ENCODE peak calls at places on chromosomes 13 and 19, in eight cellular contexts. R is lung; S is H9; X is fibroblast of lung; A is effector memory CD4-positive, alpha-beta T cell; J is K562; T is IMR-90; Y is CD8-positive, alpha-beta T cell. M is an unnamed sample. For H3K4me1, the result is how much of the 10 kb centered on the place peaks cover.

GRCh38 chr19:51124216-51124615 is 490 bp upstream of the SIGLEC9 start:
- DNase-seq in R (no peak), S (no peak), X (no peak), A (no peak), J (no peak), T (no peak), Y (no peak), M (no peak)

GRCh38 chr19:52099497-52100138 is 4.1 kb upstream of the ZNF841 start:
- DNase-seq in R (no peak), S (no peak), X (no peak), A (no peak), J (no peak), T (no peak), Y (no peak), M (no peak)

GRCh38 chr19:55075366-55075998 is at the start of gene EPS8L1:
- DNase-seq in R (peak), S (peak), X (no peak), A (no peak), J (no peak), T (no peak), Y (no peak), M (no peak)

GRCh38 chr13:114017966-114018365 is 44.1 kb upstream of the C13orf46 start:
- DNase-seq in R (no peak), S (no peak), X (no peak), A (no peak), J (no peak), T (no peak), Y (no peak), M (no peak)

GRCh38 chr13:43046259-43046658 is 22.9 kb downstream of the DNAJC15 start:
- DNase-seq in R (no peak), S (no peak), X (no peak), A (no peak), J (no peak), T (no peak), Y (no peak), M (no peak)

GRCh38 chr13:24887759-24888158 is 123.8 kb downstream of the RNF17 start:
- DNase-seq in R (no peak), S (no peak), X (no peak), A (no peak), J (no peak), T (no peak), Y (no peak), M (no peak)

GRCh38 chr13:39881887-39882286 is 226.4 kb downstream of the COG6 start:
- DNase-seq in R (no peak), S (no peak), X (no peak), A (no peak), J (no peak), T (peak), Y (no peak), M (no peak)

GRCh38 chr13:36475468-36475867 is 43.2 kb downstream of the CCNA1 start:
- DNase-seq in R (no peak), S (peak), X (peak), A (no peak), J (no peak), T (no peak), Y (no peak), M (no peak)

GRCh38 chr19:371501-372160 is 27.0 kb upstream of the MIER2 start:
- DNase-seq in R (no peak), S (no peak), X (no peak), A (no peak), J (no peak), T (no peak), Y (no peak), M (no peak)

GRCh38 chr13:20492641-20493040 is 33.0 kb downstream of the CRYL1 start:
- DNase-seq in R (no peak), S (peak), X (peak), A (peak), J (peak), T (peak), Y (no peak), M (peak)

GRCh38 chr13:26954981-26955380 is 194.4 kb upstream of the GPR12 start:
- DNase-seq in R (no peak), S (no peak), X (no peak), A (no peak), J (no peak), T (no peak), Y (no peak), M (no peak)

GRCh38 chr13:74132768-74133656 is 1.2 kb downstream of the KLF12 start:
- DNase-seq in R (no peak), S (peak), X (peak), A (peak), J (no peak), T (peak), Y (peak), M (peak)

GRCh38 chr19:31166206-31166605 is 183.0 kb downstream of the TSHZ3 start:
- DNase-seq in R (no peak), S (peak), X (no peak), A (no peak), J (no peak), T (no peak), Y (no peak), M (no peak)

GRCh38 chr19:46337487-46337886 is 9.4 kb upstream of the PPP5C start:
- DNase-seq in R (no peak), S (no peak), X (no peak), A (no peak), J (no peak), T (no peak), Y (no peak), M (no peak)

GRCh38 chr13:42258747-42259146 is 13.2 kb upstream of the AKAP11 start:
- DNase-seq in R (no peak), S (peak), X (no peak), A (no peak), J (peak), T (no peak), Y (no peak), M (no peak)

GRCh38 chr19:53388168-53388567 is 6.8 kb upstream of the ZNF765 start:
- DNase-seq in R (no peak), S (no peak), X (peak), A (no peak), J (no peak), T (peak), Y (no peak), M (no peak)

GRCh38 chr19:15180451-15181390 is 20.1 kb downstream of the NOTCH3 start:
- DNase-seq in R (peak), S (peak), X (no peak), A (no peak), J (peak), T (no peak), Y (no peak), M (no peak)

GRCh38 chr13:20799726-20800416 is 26.1 kb upstream of the EEF1AKMT1 start:
- DNase-seq in R (no peak), S (no peak), X (peak), A (no peak), J (no peak), T (peak), Y (no peak), M (no peak)

GRCh38 chr19:24140099-24140498 is 53.1 kb downstream of the ZNF254 start:
- DNase-seq in R (no peak), S (no peak), X (peak), A (no peak), J (no peak), T (peak), Y (no peak), M (no peak)

GRCh38 chr13:27796544-27797227 is 4.4 kb downstream of the GSX1 start:
- DNase-seq in R (no peak), S (no peak), X (no peak), A (no peak), J (no peak), T (no peak), Y (no peak), M (no peak)

GRCh38 chr13:23506071-23506820 is 64.0 kb upstream of the TNFRSF19 start:
- DNase-seq in R (no peak), S (no peak), X (peak), A (no peak), J (no peak), T (peak), Y (no peak), M (no peak)

GRCh38 chr19:18091217-18091608 is 4.5 kb upstream of the IL12RB1 start:
- DNase-seq in R (peak), S (no peak), X (no peak), A (peak), J (peak), T (no peak), Y (peak), M (peak)

GRCh38 chr13:48778551-48779088 is 124.9 kb downstream of the CYSLTR2 start:
- DNase-seq in R (no peak), S (no peak), X (no peak), A (no peak), J (no peak), T (no peak), Y (no peak), M (no peak)

GRCh38 chr13:99686157-99686572 is 184.9 kb downstream of the TM9SF2 start:
- DNase-seq in R (no peak), S (peak), X (peak), A (no peak), J (peak), T (peak), Y (no peak), M (no peak)

GRCh38 chr19:40392894-40393517 is 3.0 kb upstream of the HIPK4 start:
- DNase-seq in R (peak), S (no peak), X (no peak), A (no peak), J (no peak), T (no peak), Y (no peak), M (no peak)

GRCh38 chr13:101210774-101211173 is 205.5 kb downstream of the NALCN start:
- DNase-seq in R (no peak), S (no peak), X (no peak), A (no peak), J (no peak), T (no peak), Y (no peak), M (no peak)

GRCh38 chr19:34254552-34255432 is at the start of gene GARRE1:
- DNase-seq in R (no peak), S (peak), X (peak), A (peak), J (peak), T (peak), Y (peak), M (peak)

GRCh38 chr13:20415694-20416107 is 110.0 kb downstream of the CRYL1 start:
- DNase-seq in R (no peak), S (no peak), X (no peak), A (no peak), J (no peak), T (no peak), Y (no peak), M (no peak)

GRCh38 chr19:46745521-46746280 is at the start of gene FKRP:
- DNase-seq in R (no peak), S (no peak), X (no peak), A (no peak), J (peak), T (no peak), Y (no peak), M (peak)

GRCh38 chr13:85626603-85627002 is 172.6 kb downstream of the SLITRK6 start:
- DNase-seq in R (no peak), S (no peak), X (no peak), A (no peak), J (no peak), T (no peak), Y (no peak), M (no peak)

GRCh38 chr13:57865600-57866294 is 234.2 kb downstream of the PCDH17 start:
- DNase-seq in R (no peak), S (no peak), X (no peak), A (no peak), J (no peak), T (no peak), Y (no peak), M (no peak)

GRCh38 chr13:55573565-55573964 is 1567.2 kb upstream of the PRR20A start:
- DNase-seq in R (no peak), S (no peak), X (no peak), A (no peak), J (no peak), T (no peak), Y (no peak), M (no peak)

GRCh38 chr19:18149596-18149975 is 3.4 kb upstream of the PIK3R2 start:
- DNase-seq in R (no peak), S (no peak), X (no peak), A (no peak), J (no peak), T (no peak), Y (no peak), M (no peak)

GRCh38 chr19:49481020-49481683 is 6.3 kb upstream of the RPL13A start:
- DNase-seq in R (no peak), S (peak), X (no peak), A (no peak), J (no peak), T (no peak), Y (no peak), M (no peak)

GRCh38 chr19:10120538-10121198 is 969 bp upstream of the EIF3G start:
- DNase-seq in R (no peak), S (no peak), X (peak), A (no peak), J (no peak), T (peak), Y (no peak), M (no peak)

GRCh38 chr13:99659234-99659633 is 158.0 kb downstream of the TM9SF2 start:
- DNase-seq in R (no peak), S (no peak), X (no peak), A (no peak), J (no peak), T (no peak), Y (no peak), M (peak)

GRCh38 chr13:113644800-113645199 is 13.2 kb downstream of the ATP4B start:
- DNase-seq in R (no peak), S (no peak), X (no peak), A (no peak), J (no peak), T (no peak), Y (no peak), M (no peak)

GRCh38 chr19:3194703-3195087 is 9.0 kb downstream of the NCLN start:
- DNase-seq in R (no peak), S (no peak), X (no peak), A (no peak), J (no peak), T (no peak), Y (no peak), M (no peak)

GRCh38 chr13:111325941-111326620 is 5.6 kb downstream of the TEX29 start:
- DNase-seq in R (no peak), S (peak), X (no peak), A (no peak), J (no peak), T (no peak), Y (no peak), M (no peak)
- H3K27ac ChIP-seq in R (no peak), S (no peak), X (no peak), A (no peak), J (no peak), T (no peak), Y (no peak), M (no peak)

GRCh38 chr19:7393459-7393858 is 44.7 kb downstream of the ARHGEF18 start:
- DNase-seq in R (no peak), S (no peak), X (no peak), A (no peak), J (no peak), T (no peak), Y (no peak), M (no peak)
- H3K4me1 ChIP-seq in R (under half), S (under half), X (under half), A (under half), J (under half), T (under half), Y (under half), M (under half)

GRCh38 chr19:38402967-38403674 is at the start of gene FAM98C:
- DNase-seq in R (peak), S (peak), X (peak), A (peak), J (peak), T (peak), Y (peak), M (peak)

GRCh38 chr19:38401148-38401547 is 1.7 kb upstream of the FAM98C start:
- DNase-seq in R (no peak), S (no peak), X (peak), A (no peak), J (no peak), T (peak), Y (no peak), M (no peak)

GRCh38 chr19:38405276-38405675 is 2.4 kb downstream of the FAM98C start:
- DNase-seq in R (no peak), S (no peak), X (no peak), A (no peak), J (no peak), T (no peak), Y (no peak), M (no peak)

GRCh38 chr19:38402623-38402966 is 298 bp upstream of the FAM98C start:
- DNase-seq in R (no peak), S (no peak), X (no peak), A (no peak), J (no peak), T (no peak), Y (no peak), M (no peak)

DNA sequence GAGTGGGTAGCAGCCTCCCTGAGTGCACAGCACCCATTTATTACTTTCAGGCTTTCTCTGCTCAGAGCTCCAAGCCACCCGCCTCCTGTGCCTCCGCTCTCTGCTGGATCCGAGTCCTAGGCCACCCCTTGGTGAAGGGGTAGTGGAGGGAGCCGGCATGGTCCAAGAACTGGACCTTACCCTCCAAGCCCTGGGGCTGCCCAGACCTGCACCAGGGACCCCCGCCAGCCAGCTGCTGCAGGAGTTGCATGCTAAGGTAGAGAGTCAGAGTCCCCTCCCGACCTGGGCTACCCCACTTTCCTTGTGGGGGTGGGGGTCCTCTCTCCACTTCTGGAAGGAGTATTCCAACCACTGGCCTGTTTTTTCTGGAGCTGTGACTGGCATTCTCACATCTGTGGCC is 2.0 kb downstream of the FAM98C start:
- DNase-seq in R (no peak), S (no peak), X (no peak), A (no peak), J (no peak), T (no peak), Y (no peak), M (no peak)
- H3K27ac ChIP-seq in R (no peak), S (no peak), X (no peak), A (peak), J (no peak), T (no peak), Y (no peak), M (no peak)

GRCh38 chr19:37981785-37982475 is 74.9 kb downstream of the SIPA1L3 start:
- DNase-seq in R (no peak), S (no peak), X (peak), A (no peak), J (no peak), T (peak), Y (no peak), M (no peak)
- H3K4me1 ChIP-seq in R (under half), S (under half), X (under half), A (under half), J (under half), T (under half), Y (under half), M (under half)

GRCh38 chr13:111792956-111793355 is 274.0 kb upstream of the SOX1 start:
- DNase-seq in R (no peak), S (no peak), X (no peak), A (no peak), J (no peak), T (no peak), Y (no peak), M (no peak)

GRCh38 chr13:111789011-111789410 is 277.9 kb upstream of the SOX1 start:
- DNase-seq in R (no peak), S (no peak), X (no peak), A (no peak), J (no peak), T (no peak), Y (no peak), M (no peak)

GRCh38 chr13:111789420-111789819 is 277.5 kb upstream of the SOX1 start:
- DNase-seq in R (no peak), S (no peak), X (no peak), A (no peak), J (no peak), T (no peak), Y (no peak), M (no peak)

GRCh38 chr13:111790621-111791020 is 276.3 kb upstream of the SOX1 start:
- DNase-seq in R (no peak), S (no peak), X (no peak), A (no peak), J (no peak), T (no peak), Y (no peak), M (no peak)

GRCh38 chr13:111791131-111791530 is 275.8 kb upstream of the SOX1 start:
- DNase-seq in R (no peak), S (no peak), X (no peak), A (no peak), J (no peak), T (no peak), Y (no peak), M (no peak)
- H3K27ac ChIP-seq in R (no peak), S (no peak), X (no peak), A (no peak), J (no peak), T (no peak), Y (no peak), M (no peak)